ENCODE peak calls at places on chromosome 19, in six cellular contexts. K, H, I, D, C and L are unnamed samples.

GRCh38 chr19:2627319-2627829 is 75.1 kb downstream of the GNG7 start:
- DNase-seq in K (peak), C (peak), I (no peak), H (no peak), D (no peak), L (peak)

GRCh38 chr19:38702278-38702677 is 42.0 kb downstream of the CAPN12 start:
- DNase-seq in C (no peak), K (no peak), I (no peak), D (no peak), H (no peak), L (no peak)

GRCh38 chr19:30646806-30647205 is 274.6 kb downstream of the ZNF536 start:
- DNase-seq in C (no peak), K (no peak), H (no peak), D (no peak), I (no peak), L (no peak)

GRCh38 chr19:40623403-40624239 is 22.5 kb downstream of the LTBP4 start:
- DNase-seq in H (no peak), D (no peak), K (no peak), I (no peak), C (no peak), L (no peak)

GRCh38 chr19:4278460-4278901 is 585 bp upstream of the SHD start:
- DNase-seq in D (no peak), K (no peak), I (no peak), H (no peak), C (no peak), L (no peak)

GRCh38 chr19:36807029-36807428 is 31.2 kb downstream of the ZNF790 start:
- DNase-seq in I (no peak), H (no peak), K (no peak), C (no peak), D (no peak), L (no peak)

GRCh38 chr19:7844951-7845350 is 14.9 kb downstream of the EVI5L start:
- DNase-seq in I (no peak), K (no peak), D (no peak), H (no peak), C (no peak), L (no peak)

GRCh38 chr19:56900573-56901097 is 60.1 kb upstream of the PEG3 start:
- DNase-seq in I (no peak), D (no peak), C (no peak), H (no peak), K (no peak), L (no peak)

GRCh38 chr19:10748924-10749434 is 31.1 kb downstream of the DNM2 start:
- DNase-seq in I (no peak), C (no peak), K (peak), D (no peak), H (no peak), L (no peak)

GRCh38 chr19:1206733-1207301 is 1.2 kb downstream of the STK11 start:
- DNase-seq in H (peak), C (no peak), K (no peak), D (no peak), I (no peak), L (no peak)

GRCh38 chr19:45305421-45305820 is 17.3 kb downstream of the CKM start:
- DNase-seq in K (no peak), I (no peak), H (no peak), D (no peak), C (no peak), L (no peak)

GRCh38 chr19:37635076-37636056 is 19.9 kb downstream of the ZFP30 start:
- DNase-seq in H (no peak), K (no peak), I (no peak), D (no peak), C (no peak), L (no peak)

GRCh38 chr19:884420-885211 is 8.4 kb downstream of the MED16 start:
- DNase-seq in K (no peak), H (no peak), C (no peak), D (no peak), I (no peak), L (no peak)

GRCh38 chr19:958967-959685 is 25.0 kb upstream of the WDR18 start:
- DNase-seq in I (no peak), H (peak), C (no peak), K (peak), D (no peak), L (no peak)

GRCh38 chr19:40633207-40633606 is 32.0 kb downstream of the LTBP4 start:
- DNase-seq in K (no peak), H (no peak), I (no peak), C (no peak), D (no peak), L (no peak)

GRCh38 chr19:44747739-44748425 is 626 bp upstream of the BCL3 start:
- DNase-seq in H (peak), D (no peak), K (peak), C (no peak), I (peak), L (no peak)

GRCh38 chr19:8641908-8642547 is 11.6 kb downstream of the NFILZ start:
- DNase-seq in K (peak), C (no peak), H (no peak), I (no peak), D (no peak), L (no peak)

GRCh38 chr19:54233941-54234340 is 8.6 kb downstream of the LILRA6 start:
- DNase-seq in D (no peak), K (no peak), C (no peak), H (no peak), I (no peak), L (no peak)

GRCh38 chr19:41617941-41618730 is 8.7 kb downstream of the CEACAM4 start:
- DNase-seq in K (no peak), H (no peak), C (no peak), I (no peak), D (no peak), L (no peak)

GRCh38 chr19:2011169-2011568 is 4.3 kb downstream of the BTBD2 start:
- DNase-seq in C (no peak), I (no peak), H (no peak), D (no peak), K (no peak), L (no peak)

GRCh38 chr19:3722443-3723109 is 14.4 kb downstream of the TJP3 start:
- DNase-seq in K (no peak), I (no peak), H (no peak), C (no peak), D (no peak), L (no peak)

GRCh38 chr19:41357746-41358145 is 4.0 kb upstream of the TGFB1 start:
- DNase-seq in D (no peak), I (no peak), H (no peak), C (no peak), K (no peak), L (no peak)

GRCh38 chr19:43501661-43502418 is 2.7 kb downstream of the PHLDB3 start:
- DNase-seq in I (no peak), C (no peak), D (no peak), K (no peak), H (no peak), L (no peak)

GRCh38 chr19:50607874-50608785 is 31.6 kb downstream of the SYT3 start:
- DNase-seq in C (no peak), K (peak), H (no peak), D (peak), I (peak), L (no peak)

GRCh38 chr19:23285948-23286347 is 35.8 kb upstream of the ZNF724 start:
- DNase-seq in I (no peak), K (no peak), C (no peak), D (no peak), H (no peak), L (no peak)

GRCh38 chr19:4088975-4089374 is 22.3 kb upstream of the ZBTB7A start:
- DNase-seq in C (no peak), H (no peak), D (no peak), I (peak), K (no peak), L (no peak)

GRCh38 chr19:3296034-3296433 is 70.3 kb upstream of the NFIC start:
- DNase-seq in C (no peak), H (no peak), K (no peak), D (no peak), I (no peak), L (no peak)

GRCh38 chr19:3357731-3358391 is 8.5 kb upstream of the NFIC start:
- DNase-seq in D (no peak), K (no peak), C (no peak), H (peak), I (no peak), L (no peak)

GRCh38 chr19:38769635-38770211 is 3.6 kb downstream of the LGALS7 start:
- DNase-seq in K (no peak), C (peak), H (peak), I (peak), D (no peak), L (no peak)

GRCh38 chr19:53394522-53394973 is 401 bp upstream of the ZNF765 start:
- DNase-seq in H (peak), I (no peak), K (no peak), C (peak), D (peak), L (no peak)

GRCh38 chr19:48195106-48195830 is 24.8 kb downstream of the ZSWIM9 start:
- DNase-seq in D (no peak), I (no peak), C (no peak), H (no peak), K (no peak), L (no peak)

GRCh38 chr19:3381701-3382372 is 15.5 kb downstream of the NFIC start:
- DNase-seq in K (no peak), H (peak), I (no peak), C (no peak), D (no peak), L (no peak)

GRCh38 chr19:2042485-2043268 is 8.4 kb downstream of the MKNK2 start:
- DNase-seq in I (no peak), C (no peak), K (no peak), D (no peak), H (peak), L (no peak)

GRCh38 chr19:14479309-14479984 is 4.3 kb upstream of the PTGER1 start:
- DNase-seq in C (no peak), I (no peak), H (no peak), D (no peak), K (no peak), L (no peak)

GRCh38 chr19:45769054-45769782 is at the start of gene SIX5:
- DNase-seq in H (peak), D (peak), K (peak), C (peak), I (peak), L (peak)

GRCh38 chr19:46490774-46491173 is 4.9 kb downstream of the PNMA8B start:
- DNase-seq in K (no peak), C (no peak), D (no peak), H (no peak), I (no peak), L (no peak)

GRCh38 chr19:48308695-48309586 is 16.4 kb upstream of the EMP3 start:
- DNase-seq in I (no peak), D (no peak), H (no peak), C (no peak), K (no peak), L (no peak)

GRCh38 chr19:5125797-5126497 is 157.0 kb downstream of the KDM4B start:
- DNase-seq in I (no peak), H (no peak), C (no peak), D (no peak), K (no peak), L (no peak)

GRCh38 chr19:38793186-38793585 is 4.2 kb downstream of the LGALS7B start:
- DNase-seq in D (no peak), H (no peak), K (peak), C (no peak), I (no peak), L (no peak)

GRCh38 chr19:1654178-1654792 is 1.9 kb upstream of the TCF3 start:
- DNase-seq in K (no peak), C (no peak), H (peak), I (no peak), D (no peak), L (no peak)

DNA sequence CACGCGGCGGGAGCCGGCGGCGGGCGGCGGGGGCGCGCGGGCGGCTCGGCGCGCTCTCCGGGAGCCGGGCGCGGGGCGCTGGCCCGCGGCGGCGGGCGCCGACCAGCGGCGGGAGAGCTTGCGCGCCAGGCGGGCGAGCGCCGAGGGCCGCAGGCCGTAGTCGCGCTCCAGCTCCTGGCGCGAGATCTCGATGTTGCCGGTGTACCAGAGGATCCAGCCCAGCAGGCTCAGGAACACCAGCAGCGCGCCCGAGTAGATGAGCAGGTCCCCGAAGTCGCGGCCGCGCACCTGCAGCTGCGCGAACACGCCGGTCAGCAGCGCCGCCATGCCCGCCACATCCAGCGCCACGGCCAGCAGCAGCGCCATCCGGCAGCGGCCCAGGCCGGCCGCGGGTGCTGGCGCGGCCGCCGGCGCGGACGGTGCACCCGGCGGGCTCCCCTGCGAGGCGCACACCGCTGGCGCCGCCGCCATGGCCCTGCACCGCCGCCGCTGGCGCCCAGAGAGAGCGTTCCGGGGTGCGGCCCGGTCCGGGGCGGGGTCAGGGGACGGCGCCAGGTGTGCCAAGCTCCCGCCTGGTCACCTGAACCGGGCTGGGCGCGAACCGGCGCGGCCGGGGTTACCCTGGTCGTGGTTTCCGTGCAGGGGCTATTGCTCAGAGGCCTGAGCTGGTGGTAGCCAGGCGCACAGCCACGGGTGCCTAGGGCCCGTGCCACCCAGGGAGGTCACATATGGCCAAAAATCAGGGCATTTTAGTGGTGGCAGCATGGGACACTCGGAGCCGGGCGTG is at the start of gene TMEM238:
- DNase-seq in C (no peak), I (peak), H (peak), D (no peak), K (peak), L (no peak)
- TF ChIP-seq CTCF in C (no peak), I (no peak), H (peak), D (peak), K (no peak), L (no peak)

DNA sequence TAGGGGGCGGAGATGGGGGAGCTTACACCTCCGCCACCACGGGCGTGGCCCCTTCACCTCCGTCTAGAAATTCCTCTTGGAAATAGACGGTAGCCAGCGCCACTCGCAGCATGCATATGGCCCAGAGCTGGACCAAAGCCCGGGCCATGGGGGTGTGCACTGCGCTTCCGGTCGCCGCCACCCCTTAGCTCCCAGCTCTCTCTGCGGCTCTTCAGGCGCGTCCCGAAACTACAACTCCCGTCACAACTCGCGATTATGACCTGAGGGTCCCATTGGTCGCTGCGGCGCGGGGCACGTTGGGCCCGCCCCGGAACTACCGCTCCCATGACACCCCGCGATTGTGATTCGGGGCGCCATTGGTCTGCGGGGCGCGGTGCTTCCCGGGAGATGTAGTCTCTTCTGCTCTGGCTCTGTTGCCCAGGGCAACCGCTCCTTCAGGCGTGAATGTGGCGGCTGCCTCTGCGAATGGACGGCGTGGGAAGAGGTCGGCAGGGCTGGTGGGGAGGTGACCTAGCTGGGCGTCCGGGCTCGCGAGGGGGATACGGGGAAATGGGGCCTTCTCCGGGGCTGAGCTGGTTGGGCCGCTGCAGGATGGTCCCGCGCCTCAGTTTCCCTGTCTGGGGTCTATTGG is at the start of the genes C19orf44 and CALR3:
- DNase-seq in I (peak), H (peak), C (peak), D (peak), K (peak), L (peak)
- H3K4me3 ChIP-seq in I (peak), H (peak), C (peak), D (peak), K (peak), L (peak)

GRCh38 chr19:6466526-6467248 is 2.6 kb downstream of the CRB3 start:
- DNase-seq in I (no peak), D (no peak), K (no peak), H (no peak), C (no peak), L (no peak)
- TF ChIP-seq CTCF in I (no peak), D (no peak), K (no peak), H (no peak), C (no peak), L (no peak)

DNA sequence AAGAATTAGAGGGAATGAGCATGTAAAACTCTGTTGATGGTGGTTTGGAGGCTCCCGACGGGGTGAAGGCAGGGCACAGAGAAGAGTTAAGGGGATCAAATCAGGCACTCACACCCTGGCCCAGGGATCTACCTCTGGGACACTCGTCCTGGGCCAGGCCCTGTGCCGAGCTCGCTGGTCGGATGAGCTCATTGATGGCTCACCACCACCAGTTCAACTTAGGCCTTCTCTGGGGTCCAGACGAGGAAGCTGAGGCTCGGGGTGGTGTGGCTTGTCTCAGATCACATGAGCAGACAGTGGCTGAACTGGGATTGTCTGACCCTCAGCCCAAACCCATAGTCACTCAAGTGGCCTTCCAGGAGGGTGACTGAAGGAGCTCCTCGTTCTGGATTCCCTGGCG is 1.6 kb downstream of the NACC1 start:
- DNase-seq in C (no peak), H (no peak), I (no peak), D (no peak), K (no peak), L (no peak)
- H3K4me3 ChIP-seq in C (no peak), H (no peak), I (no peak), D (peak), K (no peak), L (peak)

DNA sequence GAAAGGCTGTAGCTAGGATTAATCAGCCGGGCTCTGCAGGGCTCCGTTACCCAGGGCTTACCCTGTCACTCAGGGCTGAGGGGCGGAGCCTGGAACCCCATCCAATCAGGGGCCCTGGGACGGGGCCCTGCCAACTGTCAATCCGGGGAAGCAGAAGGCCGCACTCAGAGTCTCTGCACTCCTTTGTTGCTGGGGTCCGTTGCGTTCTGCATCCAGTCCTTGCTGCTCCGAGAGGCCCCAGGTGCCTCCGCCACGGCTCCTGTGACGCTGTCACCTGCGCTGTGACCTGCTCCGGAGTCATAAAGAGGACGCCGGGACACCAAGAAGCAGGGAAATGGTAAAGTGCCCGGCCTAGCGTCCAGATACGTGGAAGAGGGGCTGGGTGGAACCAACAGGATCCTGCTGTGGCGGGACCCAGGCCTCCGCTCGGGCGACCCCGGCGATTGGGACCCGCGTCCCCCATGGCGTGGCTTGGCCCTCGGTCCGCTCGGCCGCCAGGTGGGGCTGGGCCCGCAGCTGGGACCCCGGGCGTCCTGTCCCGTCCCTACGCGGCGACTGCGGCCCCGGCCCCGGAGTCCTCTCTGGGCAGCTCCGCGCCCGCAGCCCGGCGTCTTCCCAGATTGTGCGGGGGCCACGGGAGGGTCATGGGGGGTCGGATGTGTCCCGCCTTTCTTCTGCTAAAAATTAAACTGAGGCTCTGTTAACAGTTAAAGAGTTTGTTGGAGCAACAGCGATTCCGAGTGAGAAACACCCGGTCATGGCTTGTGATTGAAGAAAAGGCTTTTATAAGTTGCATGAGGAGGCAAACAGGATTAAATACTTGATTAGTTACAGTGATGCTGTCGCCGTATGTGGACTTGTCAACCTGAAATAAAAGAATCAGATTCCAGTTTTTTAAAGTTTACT is at the start of gene ZNF491:
- DNase-seq in H (peak), K (peak), C (peak), I (peak), D (no peak), L (peak)
- TF ChIP-seq CTCF in H (no peak), K (peak), C (no peak), I (peak), D (peak), L (peak)

DNA sequence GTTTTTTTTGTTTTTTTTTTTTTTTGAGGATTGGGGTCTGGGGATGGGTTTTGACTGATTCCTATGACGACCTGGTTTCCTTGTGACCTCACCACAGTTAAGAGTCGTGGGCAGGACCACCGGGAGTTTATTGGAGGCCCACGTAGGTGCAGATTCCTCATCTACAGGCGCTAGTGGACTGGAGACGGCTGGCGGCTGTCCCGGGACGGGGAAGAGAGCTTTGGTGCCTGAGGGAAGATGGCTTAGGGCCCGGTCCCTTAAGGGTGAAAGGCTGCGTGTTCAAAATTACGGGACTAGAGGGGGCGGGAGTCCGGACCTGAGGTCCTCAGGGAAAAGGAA is 679 bp upstream of the TEAD2 start:
- DNase-seq in I (no peak), C (no peak), D (no peak), H (peak), K (no peak), L (no peak)
- H3K4me3 ChIP-seq in I (peak), C (peak), D (peak), H (peak), K (peak), L (peak)

GRCh38 chr19:51986309-51987291 is at the start of gene ZNF350:
- DNase-seq in C (peak), D (peak), H (peak), K (peak), I (peak), L (peak)

GRCh38 chr19:51980116-51980736 is 6.4 kb downstream of the ZNF350 start:
- DNase-seq in K (peak), H (no peak), I (no peak), D (no peak), C (no peak), L (no peak)

GRCh38 chr19:51978882-51979281 is 7.8 kb downstream of the ZNF350 start:
- DNase-seq in D (no peak), C (no peak), H (no peak), K (no peak), I (no peak), L (no peak)

GRCh38 chr19:51983361-51983760 is 3.3 kb downstream of the ZNF350 start:
- DNase-seq in H (no peak), D (no peak), C (no peak), K (no peak), I (no peak), L (no peak)
- TF ChIP-seq CTCF in H (no peak), D (no peak), C (no peak), K (no peak), I (no peak), L (no peak)